ENCODE peak calls at places on chromosomes 2 and 18, in four cellular contexts. Y is BJ, E is GM13977, R is endothelial cell. Q is an unnamed sample.

GRCh38 chr18:24446953-24447537 is 13.4 kb upstream of the HRH4 start:
- DNase-seq in Y (no peak), E (no peak), R (no peak), Q (no peak)

GRCh38 chr2:25323042-25323514 is 18.6 kb downstream of the DNMT3A start:
- DNase-seq in Y (no peak), E (no peak), R (no peak), Q (peak)

GRCh38 chr18:41162781-41163180 is 792.3 kb upstream of the PIK3C3 start:
- DNase-seq in Y (no peak), E (no peak), R (no peak), Q (no peak)

GRCh38 chr2:15995603-15996002 is 55.3 kb downstream of the MYCN start:
- DNase-seq in Y (no peak), E (no peak), R (no peak), Q (no peak)

GRCh38 chr2:50097118-50097517 is 934.8 kb downstream of the NRXN1 start:
- DNase-seq in Y (no peak), E (no peak), R (no peak), Q (no peak)

GRCh38 chr18:13316066-13316465 is 97.5 kb downstream of the LDLRAD4 start:
- DNase-seq in Y (no peak), E (no peak), R (no peak), Q (no peak)

GRCh38 chr2:38444247-38444646 is 67.2 kb upstream of the ATL2 start:
- DNase-seq in Y (no peak), E (no peak), R (no peak), Q (no peak)

GRCh38 chr2:21422050-21422449 is 298.3 kb downstream of the TDRD15 start:
- DNase-seq in Y (no peak), E (peak), R (peak), Q (peak)

GRCh38 chr2:96470636-96471035 is 34.5 kb downstream of the NEURL3 start:
- DNase-seq in Y (no peak), E (peak), R (peak), Q (peak)

GRCh38 chr18:54999016-54999415 is 39.8 kb upstream of the CCDC68 start:
- DNase-seq in Y (no peak), E (no peak), R (no peak), Q (no peak)

GRCh38 chr2:131127076-131127475 is 21.9 kb downstream of the PLEKHB2 start:
- DNase-seq in Y (no peak), E (no peak), R (no peak), Q (no peak)

GRCh38 chr18:12744103-12744502 is 41.3 kb downstream of the PSMG2 start:
- DNase-seq in Y (no peak), E (peak), R (no peak), Q (no peak)

GRCh38 chr2:70887550-70888229 is 48.0 kb upstream of the ATP6V1B1 start:
- DNase-seq in Y (no peak), E (peak), R (no peak), Q (peak)

GRCh38 chr18:63336366-63337099 is 17.0 kb upstream of the BCL2 start:
- DNase-seq in Y (peak), E (no peak), R (no peak), Q (no peak)

GRCh38 chr18:24276994-24277393 is 120.6 kb downstream of the OSBPL1A start:
- DNase-seq in Y (no peak), E (no peak), R (no peak), Q (no peak)

GRCh38 chr2:202375006-202375610 is 1.0 kb upstream of the BMPR2 start:
- DNase-seq in Y (no peak), E (no peak), R (peak), Q (peak)

GRCh38 chr2:66781804-66782203 is 346.9 kb downstream of the MEIS1 start:
- DNase-seq in Y (no peak), E (no peak), R (no peak), Q (no peak)

GRCh38 chr18:79598046-79598884 is 81.3 kb upstream of the CTDP1 start:
- DNase-seq in Y (no peak), E (no peak), R (no peak), Q (no peak)

GRCh38 chr2:217798191-217798590 is 204.6 kb downstream of the TNS1 start:
- DNase-seq in Y (no peak), E (no peak), R (no peak), Q (no peak)

GRCh38 chr2:105576440-105577241 is 168.1 kb upstream of the NCK2 start:
- DNase-seq in Y (no peak), E (peak), R (no peak), Q (no peak)

GRCh38 chr18:67425724-67426123 is 90.8 kb downstream of the DSEL start:
- DNase-seq in Y (peak), E (no peak), R (no peak), Q (no peak)

GRCh38 chr18:51070545-51070944 is 40.5 kb downstream of the SMAD4 start:
- DNase-seq in Y (peak), E (no peak), R (no peak), Q (no peak)

GRCh38 chr2:168997794-168998193 is 33.3 kb downstream of the ABCB11 start:
- DNase-seq in Y (no peak), E (no peak), R (no peak), Q (no peak)

GRCh38 chr2:55163895-55164509 is 68.1 kb downstream of the CLHC1 start:
- DNase-seq in Y (no peak), E (no peak), R (no peak), Q (no peak)

GRCh38 chr2:202373490-202373889 is 2.6 kb upstream of the BMPR2 start:
- DNase-seq in Y (no peak), E (no peak), R (no peak), Q (no peak)

GRCh38 chr2:54979645-54980044 is 70.6 kb downstream of the RTN4 start:
- DNase-seq in Y (no peak), E (no peak), R (no peak), Q (no peak)

GRCh38 chr2:15939854-15940660 is at the start of gene MYCN:
- DNase-seq in Y (no peak), E (peak), R (peak), Q (peak)

GRCh38 chr18:49561377-49562193 is at the start of gene LIPG:
- DNase-seq in Y (no peak), E (peak), R (peak), Q (peak)

GRCh38 chr2:167544602-167545001 is 656.3 kb downstream of the XIRP2 start:
- DNase-seq in Y (no peak), E (no peak), R (no peak), Q (no peak)

GRCh38 chr2:152678808-152679207 is 38.5 kb downstream of the PRPF40A start:
- DNase-seq in Y (no peak), E (no peak), R (no peak), Q (no peak)

GRCh38 chr2:169933124-169933711 is 106.0 kb downstream of the UBR3 start:
- DNase-seq in Y (no peak), E (peak), R (no peak), Q (no peak)

GRCh38 chr18:39173022-39173421 is 1607.4 kb upstream of the CELF4 start:
- DNase-seq in Y (no peak), E (no peak), R (no peak), Q (no peak)

GRCh38 chr2:199830531-199830930 is 20.5 kb downstream of the FTCDNL1 start:
- DNase-seq in Y (no peak), E (no peak), R (no peak), Q (no peak)

GRCh38 chr2:208062113-208062512 is 36.8 kb upstream of the PLEKHM3 start:
- DNase-seq in Y (no peak), E (no peak), R (peak), Q (peak)

GRCh38 chr2:68832161-68832869 is 38.9 kb downstream of the BMP10 start:
- DNase-seq in Y (no peak), E (peak), R (no peak), Q (peak)

GRCh38 chr2:55932843-55933242 is 9.3 kb upstream of the EFEMP1 start:
- DNase-seq in Y (no peak), E (no peak), R (no peak), Q (no peak)

GRCh38 chr2:98376301-98376945 is 30.2 kb downstream of the CNGA3 start:
- DNase-seq in Y (no peak), E (no peak), R (no peak), Q (no peak)

DNA sequence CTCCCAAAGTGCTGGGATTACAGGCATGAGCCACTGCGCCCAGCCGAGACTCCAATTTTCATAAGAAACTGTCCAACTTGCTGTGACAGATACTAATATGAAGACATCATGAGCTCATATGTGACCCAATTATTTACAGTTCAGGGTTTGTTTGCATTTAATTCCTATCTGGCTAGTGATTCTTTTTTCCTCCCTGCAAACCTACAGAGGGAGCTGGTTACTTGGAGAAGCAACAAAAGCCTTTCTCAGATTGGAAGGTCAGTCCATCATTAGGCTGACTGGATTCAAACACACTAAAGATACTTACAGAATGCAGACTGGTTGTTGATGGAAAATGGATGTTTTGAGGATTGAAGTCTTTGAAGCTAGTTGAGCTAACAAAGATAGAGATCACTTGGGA is 176.4 kb downstream of the ANKRD44 start:
- DNase-seq in Y (no peak), E (no peak), R (no peak), Q (no peak)
- TF ChIP-seq CTCF in Y (no peak), E (peak), R (no peak), Q (no peak)

GRCh38 chr18:45353530-45353929 is 261.7 kb upstream of the SLC14A2 start:
- DNase-seq in Y (no peak), E (no peak), R (no peak), Q (no peak)

GRCh38 chr18:45357681-45358470 is 257.4 kb upstream of the SLC14A2 start:
- DNase-seq in Y (no peak), E (no peak), R (no peak), Q (no peak)

GRCh38 chr18:45352874-45353273 is 262.4 kb upstream of the SLC14A2 start:
- DNase-seq in Y (no peak), E (no peak), R (no peak), Q (no peak)

GRCh38 chr18:45359275-45360009 is 255.8 kb upstream of the SLC14A2 start:
- DNase-seq in Y (no peak), E (no peak), R (no peak), Q (no peak)

GRCh38 chr18:45355944-45356520 is 259.2 kb upstream of the SLC14A2 start:
- DNase-seq in Y (no peak), E (no peak), R (no peak), Q (no peak)
- TF ChIP-seq CTCF in Y (no peak), E (peak), R (no peak), Q (no peak)

GRCh38 chr18:53687002-53687401 is 537.5 kb downstream of the MBD2 start:
- DNase-seq in Y (no peak), E (no peak), R (no peak), Q (no peak)
- TF ChIP-seq CTCF in Y (no peak), E (no peak), R (no peak), Q (no peak)

DNA sequence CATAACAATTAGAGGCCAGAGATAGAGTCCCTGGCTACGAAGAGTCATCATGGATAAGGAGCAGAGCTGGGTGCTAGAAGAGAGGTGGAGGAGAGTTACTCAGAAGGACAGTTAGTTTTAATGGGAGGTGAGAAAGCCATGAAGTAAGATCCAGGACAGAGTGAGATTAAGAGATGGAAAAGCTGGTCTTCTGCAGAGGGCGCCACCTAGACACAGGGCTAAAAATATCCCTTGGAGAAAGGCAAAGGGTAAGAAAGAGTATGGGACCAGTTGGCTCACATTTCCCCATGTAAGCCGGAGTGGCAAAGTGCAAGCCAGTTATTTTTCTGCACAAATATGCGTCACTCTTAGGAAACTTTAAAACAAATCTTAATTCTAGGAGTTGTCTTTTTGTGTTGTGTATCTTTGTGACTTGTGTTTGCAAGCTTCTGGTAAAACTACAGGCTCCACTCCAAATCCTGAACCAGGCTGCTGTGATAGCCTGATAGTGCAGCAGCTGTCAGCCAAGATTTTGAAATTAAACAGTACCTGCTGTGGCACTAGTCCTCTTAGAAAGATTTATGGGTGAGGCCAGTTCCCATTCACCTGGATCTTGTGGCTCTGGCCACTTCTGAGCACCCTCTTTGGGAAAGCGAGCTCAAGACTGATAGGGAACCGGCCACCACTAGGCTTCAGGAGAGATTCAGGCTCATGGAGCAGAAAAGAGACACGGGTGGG is 204.2 kb downstream of the TPGS2 start:
- DNase-seq in Y (no peak), E (no peak), R (no peak), Q (no peak)
- TF ChIP-seq CTCF in Y (peak), E (no peak), R (no peak), Q (no peak)

GRCh38 chr18:5842653-5843052 is 52.7 kb downstream of the TMEM200C start:
- DNase-seq in Y (no peak), E (no peak), R (no peak), Q (no peak)
- TF ChIP-seq CTCF in Y (no peak), E (no peak), R (no peak), Q (no peak)

DNA sequence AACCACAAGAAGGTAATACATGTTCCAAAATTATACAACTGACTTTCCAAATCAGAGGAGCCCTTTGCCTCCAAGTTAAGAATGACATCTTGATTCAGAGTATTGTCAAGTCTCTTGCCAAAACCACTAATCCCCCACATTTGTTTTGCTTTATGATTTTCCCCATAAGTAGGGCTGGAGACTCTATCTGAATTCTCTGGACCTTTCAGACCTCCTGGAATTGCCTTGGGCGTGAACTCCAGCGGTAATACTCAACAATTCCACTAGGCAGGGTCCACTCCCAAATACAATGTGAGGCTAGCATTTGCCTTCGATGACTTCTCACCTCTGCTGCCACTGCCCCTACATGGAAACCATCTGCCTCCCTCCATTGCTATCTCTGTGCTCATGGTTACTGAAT is 8.6 kb downstream of the COL4A4 start:
- DNase-seq in Y (no peak), E (no peak), R (no peak), Q (no peak)
- TF ChIP-seq CTCF in Y (no peak), E (no peak), R (no peak), Q (no peak)

GRCh38 chr2:27737676-27738348 is 33.7 kb upstream of the MRPL33 start:
- DNase-seq in Y (no peak), E (no peak), R (no peak), Q (no peak)
- TF ChIP-seq CTCF in Y (no peak), E (no peak), R (no peak), Q (no peak)